ENCODE peak calls at places on chromosome 13, in seven cellular contexts. M is esophagus muscularis mucosa; G is HS-5; I is activated CD8-positive, alpha-beta memory T cell treated with anti-CD3 and anti-CD28 coated beads for 4 hours; C is fibroblast of the conjunctiva; A is Ammon's horn; K is glutamatergic neuron. S is an unnamed sample.

GRCh38 chr13:33204130-33204927 is 81.2 kb downstream of the STARD13 start:
- DNase-seq in K (no peak), A (no peak), C (peak; percentile 87), M (peak; percentile 93), G (no peak), I (no peak), S (no peak)

GRCh38 chr13:58949646-58950045 is 1214.1 kb downstream of the DIAPH3 start:
- DNase-seq in A (no peak), G (no peak), I (no peak), K (peak; percentile 13), M (no peak), C (no peak), S (peak; percentile 6)

GRCh38 chr13:100818706-100819105 is 144.1 kb upstream of the TMTC4 start:
- DNase-seq in C (no peak), M (no peak), K (no peak), I (no peak), G (no peak), A (peak; percentile 74), S (peak; percentile 33)

GRCh38 chr13:101303512-101303911 is 112.8 kb downstream of the NALCN start:
- DNase-seq in I (no peak), C (no peak), K (no peak), M (no peak), A (peak; percentile 54), G (no peak), S (no peak)

GRCh38 chr13:47484564-47484963 is 516.5 kb downstream of the SUCLA2 start:
- DNase-seq in C (peak; percentile 45), M (no peak), G (no peak), A (no peak), K (no peak), I (no peak), S (no peak)

GRCh38 chr13:52925221-52925620 is 76.8 kb upstream of the PCDH8 start:
- DNase-seq in A (no peak), C (no peak), I (no peak), G (no peak), M (no peak), K (no peak), S (no peak)

GRCh38 chr13:110575322-110576069 is 14.0 kb upstream of the RAB20 start:
- DNase-seq in I (no peak), G (no peak), C (no peak), K (peak; percentile 72), M (no peak), A (peak; percentile 18), S (peak; percentile 34)

GRCh38 chr13:28411859-28412353 is 83.0 kb downstream of the FLT1 start:
- DNase-seq in C (no peak), A (no peak), K (no peak), I (no peak), M (no peak), G (no peak), S (no peak)

GRCh38 chr13:23751195-23751594 is 138.0 kb downstream of the MIPEP start:
- DNase-seq in I (no peak), G (no peak), C (no peak), K (no peak), M (no peak), A (no peak), S (no peak)

GRCh38 chr13:99386911-99387788 is 80.0 kb upstream of the GPR183 start:
- DNase-seq in I (peak; percentile 70), K (peak; percentile 45), C (no peak), M (no peak), A (no peak), G (no peak), S (peak; percentile 54)

GRCh38 chr13:111960152-111960772 is 106.7 kb upstream of the SOX1 start:
- DNase-seq in M (no peak), A (no peak), C (no peak), G (no peak), K (no peak), I (no peak), S (no peak)

GRCh38 chr13:45333973-45334922 is 6.7 kb downstream of the TPT1 start:
- DNase-seq in M (no peak), A (no peak), G (no peak), K (no peak), C (no peak), I (no peak), S (no peak)

GRCh38 chr13:37473035-37473434 is 125.5 kb downstream of the POSTN start:
- DNase-seq in C (no peak), K (no peak), A (no peak), M (no peak), G (no peak), I (no peak), S (no peak)

GRCh38 chr13:78657699-78658629 is 991 bp downstream of the OBI1 start:
- DNase-seq in K (no peak), C (no peak), I (no peak), G (no peak), M (no peak), A (no peak), S (no peak)

GRCh38 chr13:45047394-45048328 is 58.3 kb downstream of the GPALPP1 start:
- DNase-seq in I (peak; percentile 66), C (peak; percentile 71), M (no peak), G (peak; percentile 50), K (peak; percentile 81), A (peak; percentile 93), S (peak; percentile 74)